ENCODE peak calls at places on chromosomes 2 and 18, in seven cellular contexts. G is GM23338, U is HepG2, C is HCT116, I is K562, L is H1, B is GM12878. T is an unnamed sample.

GRCh38 chr2:150295544-150295943 is 191.9 kb downstream of the RND3 start:
- DNase-seq in G (no peak), U (no peak), C (no peak), I (no peak), L (no peak), B (no peak), T (no peak)

GRCh38 chr2:195656131-195656858 is 731 bp upstream of the SLC39A10 start:
- DNase-seq in G (no peak), U (no peak), C (no peak), I (peak), L (no peak), B (no peak), T (no peak)

GRCh38 chr2:32864761-32865160 is 82.0 kb upstream of the LTBP1 start:
- DNase-seq in G (no peak), U (no peak), C (no peak), I (no peak), L (no peak), B (no peak), T (no peak)

GRCh38 chr18:58313491-58314032 is 269.5 kb downstream of the NEDD4L start:
- DNase-seq in G (no peak), U (peak), C (no peak), I (no peak), L (no peak), B (no peak), T (no peak)

GRCh38 chr18:78151234-78151633 is 828.4 kb upstream of the SALL3 start:
- DNase-seq in G (no peak), U (no peak), C (no peak), I (no peak), L (no peak), B (no peak), T (no peak)

GRCh38 chr18:68763082-68763481 is 34.8 kb upstream of the CCDC102B start:
- DNase-seq in G (no peak), U (no peak), C (no peak), I (no peak), L (no peak), B (no peak), T (peak)

GRCh38 chr18:22544626-22545025 is 126.9 kb upstream of the CTAGE1 start:
- DNase-seq in G (no peak), U (no peak), C (no peak), I (no peak), L (no peak), B (no peak), T (no peak)

GRCh38 chr18:38900445-38900844 is 1334.8 kb upstream of the CELF4 start:
- DNase-seq in G (no peak), U (no peak), C (no peak), I (no peak), L (no peak), B (no peak), T (no peak)

GRCh38 chr2:3325458-3326181 is 52.0 kb downstream of the EIPR1 start:
- DNase-seq in G (no peak), U (no peak), C (no peak), I (no peak), L (no peak), B (no peak), T (no peak)

GRCh38 chr2:208369091-208369490 is 37.5 kb upstream of the PTH2R start:
- DNase-seq in G (no peak), U (peak), C (no peak), I (no peak), L (no peak), B (no peak), T (no peak)

GRCh38 chr2:183868153-183868552 is 730.2 kb upstream of the ZNF804A start:
- DNase-seq in G (no peak), U (no peak), C (no peak), I (no peak), L (no peak), B (no peak), T (no peak)

GRCh38 chr2:232351686-232352510 is 26.7 kb upstream of the ALPP start:
- DNase-seq in G (peak), U (no peak), C (no peak), I (no peak), L (peak), B (no peak), T (no peak)

GRCh38 chr18:23932385-23933067 is 82.0 kb upstream of the TTC39C start:
- DNase-seq in G (no peak), U (no peak), C (no peak), I (no peak), L (no peak), B (no peak), T (no peak)

GRCh38 chr18:9779630-9780029 is 71.5 kb downstream of the RAB31 start:
- DNase-seq in G (no peak), U (peak), C (no peak), I (no peak), L (no peak), B (no peak), T (no peak)

GRCh38 chr2:70851704-70852103 is 16.1 kb upstream of the CD207 start:
- DNase-seq in G (no peak), U (no peak), C (no peak), I (no peak), L (no peak), B (peak), T (no peak)

GRCh38 chr2:174138161-174138560 is 110.2 kb downstream of the OLA1 start:
- DNase-seq in G (peak), U (peak), C (no peak), I (peak), L (no peak), B (no peak), T (peak)

GRCh38 chr2:236273126-236273525 is 8.9 kb upstream of the ASB18 start:
- DNase-seq in G (no peak), U (no peak), C (no peak), I (no peak), L (no peak), B (no peak), T (no peak)

GRCh38 chr18:59835656-59836379 is 64.0 kb upstream of the PMAIP1 start:
- DNase-seq in G (peak), U (no peak), C (no peak), I (no peak), L (no peak), B (no peak), T (no peak)

GRCh38 chr18:48219429-48220145 is 189.6 kb downstream of the ZBTB7C start:
- DNase-seq in G (peak), U (no peak), C (no peak), I (no peak), L (no peak), B (no peak), T (no peak)

GRCh38 chr18:48750485-48751175 is 200.1 kb downstream of the SMAD7 start:
- DNase-seq in G (no peak), U (no peak), C (no peak), I (no peak), L (no peak), B (no peak), T (no peak)

GRCh38 chr2:71336802-71337201 is 5.2 kb downstream of the ZNF638 start:
- DNase-seq in G (no peak), U (no peak), C (no peak), I (no peak), L (no peak), B (no peak), T (peak)

GRCh38 chr2:133461484-133461883 is 106.8 kb downstream of the NCKAP5 start:
- DNase-seq in G (no peak), U (no peak), C (no peak), I (no peak), L (no peak), B (no peak), T (no peak)

GRCh38 chr2:142423603-142424002 is 292.8 kb upstream of the LRP1B start:
- DNase-seq in G (no peak), U (no peak), C (no peak), I (no peak), L (no peak), B (no peak), T (no peak)

GRCh38 chr18:29383311-29384273 is 1206.7 kb upstream of the CDH2 start:
- DNase-seq in G (no peak), U (no peak), C (no peak), I (no peak), L (no peak), B (peak), T (no peak)

GRCh38 chr2:201909961-201910361 is 103.6 kb downstream of the CDK15 start:
- DNase-seq in G (no peak), U (no peak), C (no peak), I (no peak), L (no peak), B (peak), T (no peak)

GRCh38 chr2:237868631-237869356 is 9.4 kb downstream of the RAMP1 start:
- DNase-seq in G (no peak), U (no peak), C (no peak), I (no peak), L (no peak), B (no peak), T (no peak)

GRCh38 chr2:239758325-239758877 is 266.7 kb downstream of the NDUFA10 start:
- DNase-seq in G (no peak), U (no peak), C (no peak), I (no peak), L (no peak), B (no peak), T (no peak)

GRCh38 chr18:62877448-62878221 is 162.3 kb downstream of the PHLPP1 start:
- DNase-seq in G (peak), U (peak), C (no peak), I (no peak), L (no peak), B (no peak), T (peak)

GRCh38 chr2:159136405-159136804 is 150.1 kb downstream of the WDSUB1 start:
- DNase-seq in G (no peak), U (no peak), C (no peak), I (no peak), L (no peak), B (no peak), T (no peak)

GRCh38 chr18:29164993-29165599 is 988.2 kb upstream of the CDH2 start:
- DNase-seq in G (no peak), U (peak), C (peak), I (no peak), L (no peak), B (no peak), T (peak)

DNA sequence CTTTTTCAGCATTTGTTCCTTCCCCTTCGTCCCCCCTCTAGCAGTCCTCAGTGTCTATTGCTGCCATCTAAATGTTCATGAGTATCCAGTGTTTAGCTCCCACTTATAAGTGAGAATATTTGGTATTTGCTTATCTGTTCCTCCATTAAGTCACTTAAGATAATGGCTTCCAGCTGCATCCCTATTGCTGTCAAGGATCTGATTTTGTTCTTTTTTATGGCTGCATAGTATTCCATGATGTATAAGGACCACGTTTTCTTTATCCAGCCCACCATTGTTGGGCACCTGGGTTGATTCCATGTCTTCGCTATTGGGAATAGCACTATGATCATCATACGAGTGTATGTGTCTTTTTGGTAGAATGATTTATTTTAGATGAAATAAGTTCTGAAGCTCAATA is 166.9 kb upstream of the NCK2 start:
- DNase-seq in G (no peak), U (no peak), C (no peak), I (no peak), L (no peak), B (no peak), T (no peak)
- TF ChIP-seq CTCF in G (no peak), U (no peak), C (no peak), I (no peak), L (no peak), B (no peak), T (no peak)

DNA sequence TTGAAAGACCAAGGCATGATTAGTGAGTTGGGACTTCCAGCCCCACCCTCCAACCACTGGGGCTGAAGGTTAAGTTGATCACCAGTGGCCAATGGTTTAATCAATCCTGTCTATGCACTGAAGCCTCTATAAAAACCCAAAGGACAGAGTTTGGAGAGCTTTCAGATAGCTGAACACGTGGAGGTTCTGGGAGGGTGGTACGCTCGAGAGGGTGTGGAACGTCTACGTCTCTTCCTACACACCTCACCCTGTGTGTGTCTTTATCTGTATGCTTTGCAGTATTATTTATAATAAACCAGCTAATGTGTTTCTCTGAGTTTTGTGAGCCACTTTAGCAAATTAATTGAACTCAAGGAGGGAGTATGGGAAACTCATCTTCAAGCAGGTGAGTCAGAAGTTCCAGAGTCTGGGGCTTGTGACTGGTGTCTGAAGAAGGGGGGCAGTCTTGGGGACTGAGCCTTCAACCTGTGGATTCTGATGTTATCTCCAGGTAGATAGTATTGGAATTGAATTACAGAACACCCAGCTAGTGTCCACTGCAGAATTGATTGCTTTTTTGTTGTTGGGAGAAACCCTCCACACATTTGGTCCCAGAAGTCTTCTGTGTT is 20.3 kb downstream of the ACTR3 start:
- DNase-seq in G (no peak), U (no peak), C (peak), I (peak), L (no peak), B (no peak), T (no peak)
- TF ChIP-seq POLR2AphosphoS5 in G (no peak), U (no peak), C (no peak), I (no peak), L (no peak), B (peak), T (no peak)

DNA sequence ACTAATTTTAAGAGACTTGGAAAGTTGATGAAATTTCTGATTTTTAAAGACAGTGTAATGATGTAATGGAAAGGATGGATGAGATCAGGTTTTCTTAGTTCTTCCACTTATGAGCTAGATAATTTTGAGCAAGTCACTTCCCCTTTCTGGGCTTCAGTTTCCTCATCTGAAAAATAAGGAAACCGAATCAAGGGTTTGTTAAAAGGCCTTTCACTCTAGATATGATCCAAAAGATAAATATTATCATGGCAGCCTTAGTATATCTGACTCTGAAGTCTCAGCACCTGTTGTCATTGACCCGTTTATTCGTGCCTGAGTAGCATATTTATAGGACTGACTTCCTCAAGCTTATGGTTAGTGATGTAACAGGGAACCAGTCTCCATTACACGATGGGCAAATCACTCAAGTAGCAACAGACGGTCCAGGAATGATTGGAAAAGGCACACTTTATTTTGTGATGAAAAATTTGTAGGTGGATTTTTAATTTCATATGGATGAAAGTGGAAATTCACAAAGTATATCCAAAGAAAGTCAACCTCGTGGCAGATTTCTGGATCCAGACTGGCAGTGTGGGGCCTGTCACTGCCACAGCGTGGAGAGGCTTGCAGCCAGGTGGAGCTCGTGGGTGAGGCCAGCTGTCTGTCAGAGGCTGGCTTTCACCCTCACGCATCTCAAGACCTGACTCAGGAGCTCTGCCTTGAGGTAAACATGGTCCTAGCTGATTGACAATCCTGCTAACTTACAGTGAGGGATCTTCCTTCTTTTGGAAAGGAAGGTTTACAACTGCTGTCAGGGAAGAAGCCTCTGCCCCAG is 137.9 kb upstream of the CXCR4 start:
- DNase-seq in G (no peak), U (no peak), C (no peak), I (no peak), L (no peak), B (no peak), T (no peak)
- H2AFZ ChIP-seq in G (no peak), U (no peak), C (no peak), I (no peak), L (no peak), B (no peak), T (no peak)

GRCh38 chr18:54950221-54950620 is 9.0 kb downstream of the CCDC68 start:
- DNase-seq in G (no peak), U (peak), C (peak), I (no peak), L (no peak), B (no peak), T (no peak)
- TF ChIP-seq CTCF in G (peak), U (peak), C (peak), I (no peak), L (no peak), B (no peak), T (no peak)

DNA sequence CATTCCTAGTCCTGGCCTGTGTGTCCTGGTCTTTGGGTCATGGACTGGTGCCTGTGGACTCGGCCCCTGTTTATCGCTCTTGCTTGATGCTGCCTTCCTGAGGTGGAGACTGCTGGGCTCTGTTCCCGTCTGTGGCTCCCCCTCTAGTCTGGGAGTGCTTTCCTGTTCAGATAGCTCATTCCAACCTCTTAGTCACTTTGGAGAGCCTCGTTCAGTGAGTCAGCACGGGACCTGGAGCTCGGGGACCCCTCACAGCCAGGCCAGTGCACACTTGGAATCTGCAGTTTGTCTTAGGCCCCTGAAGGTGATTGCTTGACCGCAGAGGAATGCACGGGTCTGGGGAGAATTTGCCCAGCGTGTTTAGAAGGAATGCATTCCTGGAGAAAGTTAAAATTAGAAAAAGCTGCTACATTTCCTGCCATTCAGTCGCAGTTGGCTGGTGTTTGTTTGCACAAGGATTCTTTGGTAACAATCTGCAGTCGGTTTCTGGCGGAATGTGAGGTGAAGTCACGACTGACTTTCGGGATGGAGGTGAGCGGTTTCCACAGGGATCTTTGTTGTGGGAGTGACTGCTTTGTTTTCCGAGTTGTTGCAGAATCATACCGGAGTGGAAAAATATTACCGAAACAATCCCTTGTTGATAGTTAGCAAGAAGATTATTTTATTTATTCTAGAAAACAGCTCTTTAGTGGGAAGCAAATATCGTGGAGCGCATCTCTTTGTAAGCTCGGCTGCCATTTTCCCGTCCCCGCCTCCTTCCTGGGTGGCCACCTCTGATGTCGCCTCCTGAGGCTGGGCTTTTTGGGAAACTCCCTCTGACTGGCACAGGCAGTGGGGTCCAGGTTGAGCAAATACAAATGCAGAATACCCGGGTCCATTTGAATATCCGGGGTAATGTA is 29.6 kb downstream of the SH3BP4 start:
- DNase-seq in G (peak), U (peak), C (peak), I (no peak), L (peak), B (no peak), T (peak)
- TF ChIP-seq POLR2AphosphoS5 in G (no peak), U (peak), C (peak), I (no peak), L (no peak), B (no peak), T (peak)

DNA sequence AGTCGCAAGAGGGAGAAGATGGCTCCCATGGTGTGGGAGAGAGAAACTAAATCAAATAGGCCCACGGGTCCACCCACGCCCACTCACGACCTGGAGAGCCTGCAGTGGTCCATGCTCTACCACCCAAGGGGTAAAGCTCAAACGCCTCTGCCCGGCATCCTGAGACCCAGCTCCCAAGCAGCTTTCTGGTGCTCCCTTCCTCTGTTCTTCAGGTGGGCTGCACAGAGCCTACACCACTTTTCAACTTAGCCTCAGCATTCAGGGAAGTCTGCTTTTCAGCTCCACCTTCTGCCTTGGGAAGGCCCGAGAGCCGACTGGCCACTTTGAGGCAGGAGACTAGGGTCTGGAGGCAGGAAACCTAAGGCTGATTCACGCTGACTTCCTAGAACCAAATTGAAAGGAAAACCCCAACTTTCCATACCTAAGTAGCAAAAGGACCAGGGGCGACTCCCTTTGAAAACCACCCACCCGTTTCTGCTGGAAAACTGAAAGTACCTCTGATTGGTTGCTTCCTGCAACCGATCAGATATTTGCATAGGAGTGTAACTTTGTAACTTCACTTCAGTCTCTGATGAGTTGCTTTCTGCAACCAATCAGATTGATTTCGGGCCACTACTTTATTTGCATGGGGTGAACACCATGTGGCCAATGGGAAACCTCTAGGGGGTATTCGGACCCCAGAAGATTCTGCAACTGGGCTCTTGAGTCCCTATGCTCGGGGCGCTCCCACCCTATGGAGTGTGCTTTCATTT is 26.8 kb upstream of the SPATA3 start:
- DNase-seq in G (no peak), U (peak), C (no peak), I (no peak), L (no peak), B (no peak), T (no peak)
- H2AFZ ChIP-seq in G (peak), U (peak), C (no peak), I (peak), L (no peak), B (peak), T (no peak)